ENCODE peak calls at places on chromosomes 5 and 9, in eight cellular contexts. C, J, B, S, U, I, Z and K are unnamed samples.

GRCh38 chr9:128552744-128553221 is 396 bp downstream of the SPTAN1 start:
- DNase-seq in Z (peak; percentile 33), C (no peak), U (peak; percentile 49), J (no peak), S (peak; percentile 39), B (no peak), I (peak; percentile 66), K (peak; percentile 75)

GRCh38 chr5:150945501-150945900 is 40.7 kb upstream of the ZNF300 start:
- DNase-seq in S (no peak), U (no peak), C (no peak), B (no peak), Z (no peak), I (no peak), J (no peak), K (no peak)

GRCh38 chr5:165328856-165329255 is 1823.4 kb downstream of the MAT2B start:
- DNase-seq in C (no peak), I (no peak), S (no peak), B (no peak), J (no peak), Z (no peak), U (no peak), K (no peak)

GRCh38 chr5:75202935-75203334 is 33.7 kb downstream of the ANKRD31 start:
- DNase-seq in U (no peak), C (no peak), J (no peak), B (no peak), I (no peak), S (no peak), Z (no peak), K (no peak)

GRCh38 chr5:66757219-66757833 is 161.1 kb downstream of the MAST4 start:
- DNase-seq in Z (peak; percentile 73), C (peak; percentile 8), S (no peak), J (peak; percentile 69), B (no peak), U (peak; percentile 2), I (peak; percentile 57), K (peak; percentile 70)

GRCh38 chr9:114051281-114051680 is 26.8 kb downstream of the AMBP start:
- DNase-seq in U (no peak), S (no peak), C (no peak), I (no peak), J (no peak), Z (no peak), B (no peak), K (no peak)

GRCh38 chr5:79878721-79879336 is 112.2 kb downstream of the MTX3 start:
- DNase-seq in Z (peak; percentile 7), I (no peak), C (no peak), S (no peak), J (no peak), U (peak; percentile 20), B (no peak), K (no peak)

GRCh38 chr5:76787237-76787636 is 31.6 kb upstream of the F2RL1 start:
- DNase-seq in B (peak; percentile 81), Z (no peak), U (no peak), S (no peak), I (no peak), C (no peak), J (peak; percentile 96), K (no peak)

GRCh38 chr9:127975376-127976315 is 5.1 kb downstream of the EEIG1 start:
- DNase-seq in S (no peak), B (no peak), J (no peak), I (no peak), U (no peak), C (no peak), Z (no peak), K (no peak)

GRCh38 chr9:89165341-89165740 is 13.3 kb downstream of the SHC3 start:
- DNase-seq in C (no peak), J (no peak), Z (no peak), S (no peak), B (no peak), I (no peak), U (no peak), K (no peak)

GRCh38 chr5:98292496-98292895 is 481.0 kb upstream of the RGMB start:
- DNase-seq in B (no peak), J (no peak), I (no peak), U (no peak), C (no peak), Z (no peak), S (no peak), K (no peak)

GRCh38 chr5:42791151-42791550 is 20.5 kb downstream of the SELENOP start:
- DNase-seq in S (no peak), C (no peak), B (no peak), U (no peak), Z (no peak), J (no peak), I (no peak), K (no peak)

GRCh38 chr9:81595887-81596558 is 93.3 kb downstream of the TLE1 start:
- DNase-seq in B (no peak), J (no peak), S (no peak), Z (no peak), C (no peak), I (no peak), U (no peak), K (peak; percentile 90)

GRCh38 chr9:15182003-15182695 is 124.9 kb downstream of the TTC39B start:
- DNase-seq in J (no peak), C (no peak), Z (peak; percentile 31), U (no peak), B (no peak), I (no peak), S (no peak), K (peak; percentile 98)

GRCh38 chr9:13450723-13451122 is 171.2 kb upstream of the MPDZ start:
- DNase-seq in Z (no peak), C (no peak), B (no peak), I (no peak), U (no peak), J (no peak), S (no peak), K (peak; percentile 75)

GRCh38 chr5:181241393-181241975 is 2.2 kb downstream of the RACK1 start:
- DNase-seq in B (peak; percentile 56), Z (no peak), J (peak; percentile 84), U (no peak), I (no peak), S (no peak), C (no peak), K (no peak)

GRCh38 chr5:115343855-115344254 is 47.4 kb upstream of the CCDC112 start:
- DNase-seq in I (no peak), B (peak; percentile 60), U (no peak), J (peak; percentile 70), S (no peak), Z (no peak), C (no peak), K (no peak)